ENCODE peak calls at places on chromosomes 3 and 15, in eight cellular contexts. G is HCT116, N is COR-L47, V is iris pigment epithelial cell, Y is A172, C is ELF-1, F is sigmoid colon, S is HCEC 1CT. B is an unnamed sample.

GRCh38 chr15:92807971-92808571 is 92.1 kb upstream of the CHD2 start:
- DNase-seq in Y (no peak), N (no peak), G (no peak), C (peak), F (no peak), S (no peak), V (peak), B (no peak)

GRCh38 chr15:88658972-88659931 is 20.4 kb downstream of the ISG20 start:
- DNase-seq in V (peak), N (no peak), Y (no peak), S (peak), F (peak), C (no peak), G (peak), B (no peak)

GRCh38 chr15:42750306-42750705 is 13.4 kb upstream of the CDAN1 start:
- DNase-seq in N (no peak), C (no peak), Y (no peak), V (no peak), S (no peak), F (no peak), G (no peak), B (no peak)

GRCh38 chr15:69697913-69698312 is 245.3 kb downstream of the RPLP1 start:
- DNase-seq in C (no peak), Y (no peak), F (no peak), V (no peak), G (no peak), S (no peak), N (peak), B (no peak)

GRCh38 chr15:62163847-62164499 is 1.1 kb downstream of the C2CD4B start:
- DNase-seq in C (peak), N (no peak), G (no peak), V (no peak), F (no peak), Y (no peak), S (no peak), B (no peak)

GRCh38 chr3:69671082-69671952 is 67.9 kb upstream of the MITF start:
- DNase-seq in N (no peak), F (no peak), S (peak), G (peak), Y (peak), C (peak), V (peak), B (no peak)

GRCh38 chr3:24595801-24596200 is 101.2 kb upstream of the THRB start:
- DNase-seq in S (peak), V (peak), F (no peak), G (no peak), C (no peak), N (no peak), Y (no peak), B (no peak)

GRCh38 chr3:53523346-53523745 is 28.9 kb downstream of the CACNA1D start:
- DNase-seq in V (no peak), C (no peak), G (no peak), S (no peak), F (no peak), N (no peak), Y (no peak), B (no peak)

GRCh38 chr3:179156170-179156569 is 8.0 kb downstream of the PIK3CA start:
- DNase-seq in Y (no peak), G (no peak), F (no peak), N (no peak), V (no peak), S (no peak), C (no peak), B (no peak)

GRCh38 chr15:28246605-28247004 is 75.4 kb downstream of the HERC2 start:
- DNase-seq in V (no peak), F (no peak), S (no peak), C (no peak), G (no peak), Y (no peak), N (no peak), B (no peak)

GRCh38 chr15:71705151-71705550 is 105.2 kb upstream of the NR2E3 start:
- DNase-seq in F (no peak), V (peak), S (no peak), G (no peak), N (no peak), Y (peak), C (peak), B (no peak)

GRCh38 chr3:71080517-71081083 is 502.9 kb downstream of the FOXP1 start:
- DNase-seq in F (no peak), Y (no peak), S (no peak), V (no peak), C (no peak), G (no peak), N (no peak), B (no peak)

GRCh38 chr15:93987068-93987467 is 244.3 kb upstream of the MCTP2 start:
- DNase-seq in G (no peak), S (no peak), V (no peak), C (no peak), Y (peak), N (no peak), F (no peak), B (no peak)

GRCh38 chr15:91049378-91050127 is 27.2 kb upstream of the VPS33B start:
- DNase-seq in N (peak), V (peak), S (peak), F (peak), C (peak), Y (peak), G (peak), B (peak)

GRCh38 chr3:23659274-23659673 is 146.5 kb upstream of the UBE2E1 start:
- DNase-seq in C (no peak), F (no peak), Y (no peak), G (no peak), N (no peak), S (no peak), V (no peak), B (no peak)

GRCh38 chr3:112973325-112974177 is 1.4 kb downstream of the CD200R1 start:
- DNase-seq in S (no peak), G (no peak), F (no peak), N (no peak), Y (no peak), V (no peak), C (no peak), B (peak)

GRCh38 chr15:45319472-45320214 is 58.7 kb downstream of the GATM start:
- DNase-seq in C (no peak), F (no peak), N (no peak), S (no peak), G (no peak), Y (no peak), V (no peak), B (no peak)

GRCh38 chr15:55799287-55800212 is 56.6 kb upstream of the PRTG start:
- DNase-seq in Y (peak), G (peak), N (peak), F (no peak), S (peak), V (peak), C (peak), B (no peak)

GRCh38 chr3:141015486-141015885 is 35.7 kb upstream of the SPSB4 start:
- DNase-seq in Y (peak), G (no peak), V (no peak), C (no peak), F (no peak), N (no peak), S (no peak), B (no peak)

GRCh38 chr15:73965730-73966103 is 26.4 kb downstream of the STOML1 start:
- DNase-seq in N (no peak), C (no peak), F (no peak), V (peak), S (peak), G (no peak), Y (no peak), B (no peak)

GRCh38 chr3:157135671-157136396 is 24.1 kb downstream of the CCNL1 start:
- DNase-seq in N (peak), S (peak), Y (peak), F (no peak), G (no peak), V (peak), C (no peak), B (no peak)

GRCh38 chr3:42755681-42756578 is 17.1 kb downstream of the CCDC13 start:
- DNase-seq in Y (no peak), V (peak), C (peak), F (no peak), G (no peak), S (no peak), N (no peak), B (no peak)

GRCh38 chr15:98322551-98322950 is 325.8 kb upstream of the IGF1R start:
- DNase-seq in F (no peak), G (no peak), S (no peak), C (no peak), Y (no peak), V (no peak), N (no peak), B (no peak)

GRCh38 chr3:134471521-134472193 is 14.1 kb downstream of the ANAPC13 start:
- DNase-seq in S (peak), N (no peak), F (no peak), G (no peak), V (peak), Y (peak), C (no peak), B (no peak)

GRCh38 chr3:40613306-40613705 is 88.5 kb downstream of the ZNF621 start:
- DNase-seq in Y (no peak), F (no peak), N (no peak), C (no peak), S (no peak), G (no peak), V (no peak), B (no peak)

GRCh38 chr3:45554001-45554691 is 40.4 kb upstream of the LIMD1 start:
- DNase-seq in S (peak), Y (peak), N (no peak), V (peak), C (peak), F (peak), G (no peak), B (no peak)

GRCh38 chr3:95437409-95437808 is 1374.5 kb downstream of the NSUN3 start:
- DNase-seq in S (no peak), V (no peak), C (no peak), N (no peak), G (no peak), F (no peak), Y (no peak), B (no peak)

GRCh38 chr3:126961191-126961790 is 21.6 kb upstream of the PLXNA1 start:
- DNase-seq in G (no peak), S (peak), Y (peak), N (no peak), C (peak), F (peak), V (peak), B (no peak)

GRCh38 chr15:43749690-43750345 is 3.6 kb downstream of the PDIA3 start:
- DNase-seq in S (no peak), G (no peak), F (no peak), N (no peak), V (no peak), Y (no peak), C (no peak), B (no peak)

GRCh38 chr3:175670572-175670971 is 811.4 kb downstream of the NAALADL2 start:
- DNase-seq in Y (no peak), F (no peak), G (no peak), V (peak), N (no peak), C (no peak), S (no peak), B (no peak)

GRCh38 chr3:168100777-168101492 is 5.2 kb upstream of the GOLIM4 start:
- DNase-seq in N (no peak), F (no peak), G (no peak), Y (no peak), C (no peak), V (no peak), S (peak), B (no peak)

GRCh38 chr3:84904819-84905555 is 53.8 kb upstream of the CADM2 start:
- DNase-seq in F (no peak), V (no peak), S (no peak), N (no peak), G (no peak), C (no peak), Y (no peak), B (no peak)

GRCh38 chr15:89361451-89362202 is 27.0 kb upstream of the POLG start:
- DNase-seq in C (peak), S (no peak), F (peak), Y (peak), V (peak), N (peak), G (no peak), B (no peak)

GRCh38 chr3:41365973-41366372 is 166.7 kb downstream of the CTNNB1 start:
- DNase-seq in V (no peak), S (no peak), C (peak), G (no peak), N (peak), Y (no peak), F (no peak), B (no peak)

GRCh38 chr3:54531741-54532140 is 396.1 kb downstream of the LRTM1 start:
- DNase-seq in N (no peak), F (no peak), G (no peak), Y (no peak), C (no peak), V (no peak), S (no peak), B (no peak)

GRCh38 chr3:182739619-182740018 is 53.7 kb upstream of the ATP11B start:
- DNase-seq in C (no peak), Y (no peak), V (peak), S (no peak), G (no peak), N (no peak), F (no peak), B (no peak)

GRCh38 chr3:158711886-158712285 is 20.4 kb downstream of the RARRES1 start:
- DNase-seq in N (no peak), S (peak), V (peak), G (no peak), C (no peak), F (no peak), Y (peak), B (no peak)

GRCh38 chr3:76570436-76571057 is 469.4 kb upstream of the ROBO2 start:
- DNase-seq in C (no peak), Y (no peak), N (no peak), F (no peak), V (peak), S (peak), G (no peak), B (no peak)

GRCh38 chr3:194976813-194977322 is 291.2 kb downstream of the FAM43A start:
- DNase-seq in Y (no peak), G (no peak), F (no peak), C (no peak), S (no peak), N (no peak), V (no peak), B (no peak)